ENCODE peak calls at places on chromosomes 1 and 21, in five cellular contexts. One of them, this sample, is unnamed.
A peak's percentile ranks its signal among the peaks of the same experiment; 100 is the strongest.

GRCh38 chr1:162571696-162572095 is 10.2 kb downstream of the UAP1 start:
- DNase-seq in H9: no peak
- DNase-seq in H1: no peak
- DNase-seq in neuronal stem cell: no peak
- DNase-seq in trophoblast cell: no peak
- DNase-seq in this sample: no peak

GRCh38 chr1:72009756-72010441 is 272.4 kb downstream of the NEGR1 start:
- DNase-seq in H9: no peak
- DNase-seq in H1: no peak
- DNase-seq in neuronal stem cell: no peak
- DNase-seq in trophoblast cell: no peak
- DNase-seq in this sample: no peak

GRCh38 chr21:39519835-39520234 is 68.1 kb downstream of the SH3BGR start:
- DNase-seq in H9: no peak
- DNase-seq in H1: no peak
- DNase-seq in neuronal stem cell: no peak
- DNase-seq in trophoblast cell: no peak
- DNase-seq in this sample: no peak

GRCh38 chr1:188096521-188096920 is 1267.8 kb downstream of the PLA2G4A start:
- DNase-seq in H9: no peak
- DNase-seq in H1: no peak
- DNase-seq in neuronal stem cell: no peak
- DNase-seq in trophoblast cell: no peak
- DNase-seq in this sample: no peak

GRCh38 chr1:229230893-229231753 is 39.8 kb upstream of the RAB4A start:
- DNase-seq in H9: no peak
- DNase-seq in H1: no peak
- DNase-seq in neuronal stem cell: no peak
- DNase-seq in trophoblast cell: peak; percentile 73
- DNase-seq in this sample: peak; percentile 44

GRCh38 chr1:24619376-24619775 is 23.7 kb upstream of the SRRM1 start:
- DNase-seq in H9: no peak
- DNase-seq in H1: no peak
- DNase-seq in neuronal stem cell: no peak
- DNase-seq in trophoblast cell: no peak
- DNase-seq in this sample: no peak

GRCh38 chr1:74771913-74772515 is 39.1 kb downstream of the TYW3 start:
- DNase-seq in H9: no peak
- DNase-seq in H1: no peak
- DNase-seq in neuronal stem cell: peak; percentile 40
- DNase-seq in trophoblast cell: peak; percentile 27
- DNase-seq in this sample: peak; percentile 61

GRCh38 chr1:65881070-65881594 is 88.4 kb downstream of the PDE4B start:
- DNase-seq in H9: no peak
- DNase-seq in H1: no peak
- DNase-seq in neuronal stem cell: no peak
- DNase-seq in trophoblast cell: no peak
- DNase-seq in this sample: no peak

GRCh38 chr1:206442101-206442500 is 28.2 kb upstream of the IKBKE start:
- DNase-seq in H9: no peak
- DNase-seq in H1: no peak
- DNase-seq in neuronal stem cell: no peak
- DNase-seq in trophoblast cell: no peak
- DNase-seq in this sample: no peak

GRCh38 chr1:203185061-203185461 is 1.4 kb downstream of the CHI3L1 start:
- DNase-seq in H9: no peak
- DNase-seq in H1: no peak
- DNase-seq in neuronal stem cell: no peak
- DNase-seq in trophoblast cell: no peak
- DNase-seq in this sample: no peak

GRCh38 chr1:20551945-20552727 is at the start of gene FAM43B:
- DNase-seq in H9: peak; percentile 77
- DNase-seq in H1: no peak
- DNase-seq in neuronal stem cell: peak; percentile 80
- DNase-seq in trophoblast cell: no peak
- DNase-seq in this sample: peak; percentile 63

GRCh38 chr1:168092566-168093355 is 44.0 kb downstream of the GPR161 start:
- DNase-seq in H9: peak; percentile 52
- DNase-seq in H1: no peak
- DNase-seq in neuronal stem cell: no peak
- DNase-seq in trophoblast cell: no peak
- DNase-seq in this sample: peak; percentile 8

GRCh38 chr1:171610385-171610784 is 11.7 kb upstream of the MYOCOS start:
- DNase-seq in H9: no peak
- DNase-seq in H1: no peak
- DNase-seq in neuronal stem cell: no peak
- DNase-seq in trophoblast cell: no peak
- DNase-seq in this sample: peak; percentile 53

DNA sequence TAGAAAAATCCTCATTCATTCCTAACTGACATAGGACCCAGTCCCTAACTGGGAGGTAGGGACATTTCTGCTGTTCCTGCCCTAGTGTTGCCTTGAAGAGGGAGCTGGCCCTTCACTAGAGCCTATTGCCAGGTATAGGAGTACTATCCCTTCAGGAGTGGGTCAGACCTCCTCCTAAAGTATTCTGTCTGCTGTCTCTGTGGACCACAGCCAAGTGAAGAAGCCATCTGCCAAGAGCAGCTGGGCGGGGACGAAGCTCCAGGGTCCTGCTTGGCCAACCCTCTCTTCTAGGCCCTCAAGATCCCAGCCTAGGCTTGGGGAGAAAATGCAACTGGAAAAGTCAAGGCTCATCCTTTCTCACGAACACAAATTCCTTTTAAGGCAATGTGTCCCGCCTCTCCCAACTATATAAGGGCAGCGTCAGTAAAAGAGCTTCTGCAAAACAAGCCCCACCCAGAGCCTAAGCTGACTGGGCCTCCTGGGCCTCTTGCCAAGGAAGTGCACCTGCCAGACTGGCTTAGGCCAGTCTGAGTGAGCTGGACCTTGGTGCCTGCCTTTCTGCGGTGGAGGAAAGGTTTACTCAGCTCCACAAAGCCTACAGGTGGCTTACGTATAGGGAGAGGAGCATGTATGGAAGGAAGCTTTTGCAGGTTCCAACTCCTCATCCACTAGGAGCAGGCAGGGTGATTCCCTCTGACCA is 638 bp upstream of the TUFT1 start:
- DNase-seq in H9: peak; percentile 87
- DNase-seq in H1: no peak
- DNase-seq in neuronal stem cell: no peak
- DNase-seq in trophoblast cell: peak; percentile 69
- DNase-seq in this sample: peak; percentile 87
- H2BK12ac ChIP-seq in H9: no peak overlapping the region
- H2BK12ac ChIP-seq in H1: peak overlapping the region; percentile 77
- H2BK12ac ChIP-seq in neuronal stem cell: no peak overlapping the region
- H2BK12ac ChIP-seq in trophoblast cell: peak overlapping the region; percentile 42
- H2BK12ac ChIP-seq in this sample: no peak overlapping the region

GRCh38 chr1:45789601-45790000 is 13.8 kb upstream of the MAST2 start:
- DNase-seq in H9: no peak
- DNase-seq in H1: no peak
- DNase-seq in neuronal stem cell: no peak
- DNase-seq in trophoblast cell: no peak
- DNase-seq in this sample: no peak
- H4K91ac ChIP-seq in H9: no peak overlapping the region
- H4K91ac ChIP-seq in H1: no peak overlapping the region
- H4K91ac ChIP-seq in neuronal stem cell: no peak overlapping the region
- H4K91ac ChIP-seq in trophoblast cell: no peak overlapping the region
- H4K91ac ChIP-seq in this sample: no peak overlapping the region

DNA sequence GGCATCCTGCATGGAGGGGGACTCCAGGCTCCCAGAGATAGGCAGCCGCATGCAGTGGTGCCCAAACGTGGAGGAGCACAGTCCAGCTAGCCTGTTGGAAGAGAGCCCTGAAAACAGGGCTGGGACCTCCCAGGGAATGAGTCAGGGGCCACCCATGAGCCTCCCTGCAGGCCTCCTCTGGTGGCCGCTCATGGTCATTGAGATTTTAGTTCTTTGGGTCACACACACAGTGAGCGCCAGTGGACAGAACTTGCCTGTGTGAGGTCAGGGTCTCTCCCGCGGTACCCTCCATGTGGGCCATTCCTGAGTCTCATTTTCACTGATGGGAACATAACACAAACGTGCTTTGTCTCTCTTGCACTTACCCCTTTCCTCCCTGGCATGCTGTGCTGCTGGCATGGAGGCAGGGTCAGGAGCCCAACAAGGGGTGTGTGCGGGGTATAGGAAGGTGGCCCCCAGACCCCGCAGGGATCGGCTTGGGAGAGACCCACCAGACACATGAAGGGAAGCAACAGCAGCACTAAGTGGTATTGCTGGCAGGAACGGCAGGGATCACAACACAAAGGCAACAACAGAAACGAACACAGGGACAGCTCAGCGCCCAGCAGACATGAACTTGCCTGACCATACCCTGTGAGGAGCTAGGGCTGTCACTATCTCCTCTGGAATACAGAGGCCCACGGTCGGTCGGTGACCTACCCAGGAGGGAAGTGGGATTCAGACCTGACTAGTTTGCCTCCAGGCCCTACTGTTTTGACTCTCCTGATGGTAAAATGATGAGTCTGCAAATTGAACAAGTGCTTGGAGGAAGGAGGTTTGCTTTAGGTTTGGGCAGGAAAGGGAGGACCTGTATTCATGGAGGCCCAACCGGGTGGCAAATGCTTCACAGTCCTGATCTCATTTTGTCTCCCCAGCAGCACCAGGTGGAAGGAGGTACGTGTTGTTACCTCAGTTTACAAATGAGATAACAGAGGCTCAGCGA is 31.8 kb downstream of the ABCG1 start:
- DNase-seq in H9: no peak
- DNase-seq in H1: no peak
- DNase-seq in neuronal stem cell: no peak
- DNase-seq in trophoblast cell: no peak
- DNase-seq in this sample: no peak
- H3K4me1 ChIP-seq in H9: no peaks in the 10 kb centered on the region
- H3K4me1 ChIP-seq in H1: peaks cover under 1% of the 10 kb centered on the region
- H3K4me1 ChIP-seq in neuronal stem cell: no peaks in the 10 kb centered on the region
- H3K4me1 ChIP-seq in trophoblast cell: no peaks in the 10 kb centered on the region
- H3K4me1 ChIP-seq in this sample: peaks cover 6% of the 10 kb centered on the region

GRCh38 chr1:225823811-225824261 is 13.9 kb downstream of the EPHX1 start:
- DNase-seq in H9: no peak
- DNase-seq in H1: no peak
- DNase-seq in neuronal stem cell: no peak
- DNase-seq in trophoblast cell: no peak
- DNase-seq in this sample: no peak
- H2BK12ac ChIP-seq in H9: no peak overlapping the region
- H2BK12ac ChIP-seq in H1: no peak overlapping the region
- H2BK12ac ChIP-seq in neuronal stem cell: no peak overlapping the region
- H2BK12ac ChIP-seq in trophoblast cell: no peak overlapping the region
- H2BK12ac ChIP-seq in this sample: no peak overlapping the region

GRCh38 chr1:112516141-112516540 is 7.4 kb downstream of the WNT2B start:
- DNase-seq in H9: no peak
- DNase-seq in H1: no peak
- DNase-seq in neuronal stem cell: no peak
- DNase-seq in trophoblast cell: no peak
- DNase-seq in this sample: no peak

GRCh38 chr1:112514901-112515300 is 6.1 kb downstream of the WNT2B start:
- DNase-seq in H9: no peak
- DNase-seq in H1: no peak
- DNase-seq in neuronal stem cell: no peak
- DNase-seq in trophoblast cell: no peak
- DNase-seq in this sample: no peak

GRCh38 chr1:112511897-112512296 is 3.1 kb downstream of the WNT2B start:
- DNase-seq in H9: no peak
- DNase-seq in H1: no peak
- DNase-seq in neuronal stem cell: no peak
- DNase-seq in trophoblast cell: no peak
- DNase-seq in this sample: no peak

GRCh38 chr1:112515311-112516009 is 6.7 kb downstream of the WNT2B start:
- DNase-seq in H9: peak; percentile 43
- DNase-seq in H1: no peak
- DNase-seq in neuronal stem cell: peak; percentile 95
- DNase-seq in trophoblast cell: no peak
- DNase-seq in this sample: peak; percentile 72

GRCh38 chr1:112513112-112513870 is 4.5 kb downstream of the WNT2B start:
- DNase-seq in H9: no peak
- DNase-seq in H1: no peak
- DNase-seq in neuronal stem cell: no peak
- DNase-seq in trophoblast cell: no peak
- DNase-seq in this sample: peak; percentile 91
- H4K91ac ChIP-seq in H9: no peak overlapping the region
- H4K91ac ChIP-seq in H1: no peak overlapping the region
- H4K91ac ChIP-seq in neuronal stem cell: no peak overlapping the region
- H4K91ac ChIP-seq in trophoblast cell: no peak overlapping the region
- H4K91ac ChIP-seq in this sample: no peak overlapping the region

DNA sequence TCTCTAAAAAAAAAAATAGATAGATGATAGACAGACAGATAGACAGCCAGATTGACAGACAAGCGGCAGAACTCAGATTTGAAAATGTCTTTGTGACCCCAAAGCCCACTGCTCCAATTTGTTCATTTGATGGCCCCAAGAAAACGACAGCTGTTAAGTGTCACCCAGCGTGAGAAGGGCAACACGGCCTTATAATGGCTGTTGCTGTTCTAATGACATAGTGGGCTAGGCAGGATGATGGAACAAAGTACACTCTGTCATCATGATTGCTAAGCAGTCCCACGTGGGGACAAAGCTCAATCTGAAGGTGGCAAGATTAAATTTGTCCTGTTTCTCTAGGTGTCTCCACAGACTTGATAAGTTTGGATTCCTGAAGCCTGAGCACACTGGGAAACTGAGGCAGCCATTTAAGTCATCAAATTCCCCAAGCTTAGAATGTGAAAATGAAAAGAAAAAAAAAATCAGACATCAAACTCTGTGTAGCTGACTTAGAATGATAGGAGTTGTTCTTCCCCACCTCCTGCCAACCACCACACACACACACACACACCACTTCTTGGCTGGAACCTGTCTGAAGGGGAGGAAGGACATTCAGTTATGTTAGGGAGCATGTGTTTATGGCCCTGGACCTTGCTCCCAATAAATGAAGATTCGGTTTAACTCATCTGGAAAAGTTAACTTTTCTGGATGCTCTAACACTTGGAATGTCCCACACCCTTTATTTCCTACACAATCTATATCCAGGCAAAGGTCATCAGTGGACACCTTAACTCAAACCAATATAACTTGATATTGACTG is 112.7 kb downstream of the DAB1 start:
- DNase-seq in H9: no peak
- DNase-seq in H1: no peak
- DNase-seq in neuronal stem cell: no peak
- DNase-seq in trophoblast cell: no peak
- DNase-seq in this sample: no peak
- H3K4me1 ChIP-seq in H9: no peaks in the 10 kb centered on the region
- H3K4me1 ChIP-seq in H1: no peaks in the 10 kb centered on the region
- H3K4me1 ChIP-seq in neuronal stem cell: no peaks in the 10 kb centered on the region
- H3K4me1 ChIP-seq in trophoblast cell: no peaks in the 10 kb centered on the region
- H3K4me1 ChIP-seq in this sample: no peaks in the 10 kb centered on the region

DNA sequence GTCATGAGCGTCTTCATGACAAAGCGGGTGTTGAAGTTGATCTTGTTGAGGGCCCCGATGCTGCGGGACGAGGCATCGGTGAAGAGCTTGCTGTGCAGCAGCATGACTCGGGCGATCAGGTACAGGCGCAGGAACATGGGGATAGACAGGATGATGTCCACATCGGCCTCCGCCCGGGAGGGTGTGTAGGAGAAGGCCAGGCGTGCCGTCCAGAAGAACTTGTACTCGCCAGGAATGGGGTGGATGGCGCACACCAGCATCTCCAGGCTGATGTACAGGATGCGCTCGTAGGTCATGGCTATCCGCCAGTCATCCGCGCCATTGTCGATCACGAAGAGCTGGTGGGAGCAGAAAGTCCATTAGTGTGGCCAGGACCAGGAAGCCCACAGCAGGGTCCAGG is 98.0 kb downstream of the KCNN3 start:
- DNase-seq in H9: no peak
- DNase-seq in H1: no peak
- DNase-seq in neuronal stem cell: no peak
- DNase-seq in trophoblast cell: no peak
- DNase-seq in this sample: no peak
- H2BK12ac ChIP-seq in H9: no peak overlapping the region
- H2BK12ac ChIP-seq in H1: peak overlapping the region; percentile 91
- H2BK12ac ChIP-seq in neuronal stem cell: no peak overlapping the region
- H2BK12ac ChIP-seq in trophoblast cell: no peak overlapping the region
- H2BK12ac ChIP-seq in this sample: no peak overlapping the region